ENCODE peak calls at places on chromosome 18, in ten cellular contexts. F is bronchial epithelial cell, B is breast epithelium, X is transverse colon, R is cardiac fibroblast, Q is BJ, C is lung, W is neural crest cell, N is endothelial cell, Y is ovary. O is an unnamed sample.
A peak's percentile ranks its signal among the peaks of the same experiment; 100 is the strongest.

GRCh38 chr18:45059695-45060094 is 379.0 kb downstream of the SETBP1 start:
- DNase-seq in Y (no peak), Q (peak; percentile 44), F (peak; percentile 90), W (no peak), R (peak; percentile 45), N (no peak), B (no peak), C (no peak), X (no peak), O (no peak)

GRCh38 chr18:993560-993959 is 88.9 kb downstream of the ADCYAP1 start:
- DNase-seq in N (no peak), B (no peak), Y (no peak), X (no peak), C (no peak), R (no peak), W (no peak), Q (no peak), F (no peak), O (no peak)

GRCh38 chr18:11808001-11808855 is 43.0 kb upstream of the CHMP1B start:
- DNase-seq in X (no peak), N (no peak), Y (no peak), Q (no peak), W (no peak), C (no peak), B (no peak), F (peak; percentile 89), R (no peak), O (no peak)

GRCh38 chr18:58505181-58505580 is 123.7 kb downstream of the ALPK2 start:
- DNase-seq in Q (no peak), W (no peak), R (no peak), C (no peak), X (no peak), N (no peak), Y (no peak), F (no peak), B (no peak), O (no peak)

GRCh38 chr18:6146309-6146661 is 251.0 kb upstream of the TMEM200C start:
- DNase-seq in Y (no peak), B (no peak), W (no peak), R (no peak), X (no peak), N (no peak), F (no peak), C (no peak), Q (no peak), O (no peak)

GRCh38 chr18:48160622-48161021 is 230.2 kb upstream of the SMAD2 start:
- DNase-seq in X (no peak), R (no peak), W (no peak), Y (no peak), B (no peak), F (no peak), C (no peak), N (no peak), Q (no peak), O (no peak)

GRCh38 chr18:45335644-45336043 is 279.6 kb upstream of the SLC14A2 start:
- DNase-seq in B (peak; percentile 27), X (no peak), Y (no peak), F (peak; percentile 91), W (no peak), R (peak; percentile 6), C (no peak), N (no peak), Q (no peak), O (no peak)

GRCh38 chr18:354003-354402 is 86.2 kb upstream of the THOC1 start:
- DNase-seq in C (no peak), Y (no peak), N (no peak), R (no peak), F (peak; percentile 43), Q (no peak), W (no peak), X (no peak), B (no peak), O (no peak)

GRCh38 chr18:70021043-70021442 is 73.4 kb upstream of the CD226 start:
- DNase-seq in N (no peak), X (no peak), R (no peak), F (no peak), W (no peak), C (no peak), B (no peak), Y (no peak), Q (no peak), O (no peak)

GRCh38 chr18:44915661-44916060 is 235.0 kb downstream of the SETBP1 start:
- DNase-seq in R (no peak), W (no peak), Y (no peak), C (no peak), B (no peak), Q (no peak), N (no peak), F (peak; percentile 21), X (no peak), O (no peak)

GRCh38 chr18:36322408-36322728 is 24.9 kb downstream of the FHOD3 start:
- DNase-seq in X (no peak), B (no peak), F (no peak), W (no peak), Q (no peak), N (no peak), Y (no peak), C (peak; percentile 22), R (no peak), O (no peak)

GRCh38 chr18:24108621-24109020 is 30.2 kb upstream of the CABYR start:
- DNase-seq in B (no peak), F (no peak), R (no peak), C (no peak), Y (no peak), Q (no peak), X (no peak), W (no peak), N (no peak), O (no peak)

GRCh38 chr18:9055185-9055584 is 47.3 kb upstream of the NDUFV2 start:
- DNase-seq in C (no peak), R (peak; percentile 85), F (peak; percentile 94), N (no peak), X (no peak), Q (peak; percentile 74), B (no peak), Y (no peak), W (no peak), O (no peak)

GRCh38 chr18:57925706-57926105 is 118.3 kb upstream of the NEDD4L start:
- DNase-seq in Y (no peak), B (no peak), X (no peak), F (peak; percentile 91), C (no peak), W (no peak), Q (no peak), R (no peak), N (no peak), O (no peak)

GRCh38 chr18:43589611-43590151 is 312.4 kb upstream of the SYT4 start:
- DNase-seq in B (no peak), X (no peak), R (no peak), W (no peak), Y (no peak), Q (no peak), N (no peak), C (no peak), F (no peak), O (no peak)

GRCh38 chr18:55779711-55780590 is 192.0 kb upstream of the TCF4 start:
- DNase-seq in R (peak; percentile 52), Q (no peak), C (no peak), N (peak; percentile 69), B (no peak), Y (peak; percentile 43), W (peak; percentile 29), F (no peak), X (peak; percentile 7), O (peak; percentile 28)

GRCh38 chr18:69980509-69980908 is 32.8 kb upstream of the CD226 start:
- DNase-seq in B (no peak), F (no peak), Y (no peak), X (no peak), W (no peak), C (no peak), N (no peak), Q (no peak), R (no peak), O (no peak)

GRCh38 chr18:52063923-52064322 is 276.1 kb upstream of the DCC start:
- DNase-seq in Q (no peak), C (no peak), N (no peak), Y (no peak), B (no peak), W (no peak), F (no peak), X (no peak), R (no peak), O (no peak)

GRCh38 chr18:55764382-55764781 is 176.4 kb upstream of the TCF4 start:
- DNase-seq in R (no peak), N (no peak), X (no peak), Q (no peak), F (no peak), W (no peak), C (no peak), Y (no peak), B (no peak), O (no peak)

GRCh38 chr18:3603460-3604259 is 153.7 kb downstream of the TGIF1 start:
- DNase-seq in R (peak; percentile 97), Y (no peak), B (no peak), F (peak; percentile 97), N (peak; percentile 22), X (no peak), W (no peak), Q (peak; percentile 95), C (no peak), O (no peak)
- TF ChIP-seq CTCF in R (no peak), Y (no peak), B (no peak), F (no peak), N (no peak), X (no peak), W (no peak), Q (no peak), C (no peak), O (no peak)

GRCh38 chr18:77197073-77197472 is 52.6 kb upstream of the GALR1 start:
- DNase-seq in Y (no peak), F (no peak), W (no peak), B (no peak), N (no peak), X (no peak), C (no peak), Q (no peak), R (no peak), O (no peak)
- TF ChIP-seq CTCF in Y (no peak), F (no peak), W (peak; percentile 20), B (no peak), N (no peak), X (no peak), C (no peak), Q (peak; percentile 23), R (no peak), O (peak; percentile 18)

DNA sequence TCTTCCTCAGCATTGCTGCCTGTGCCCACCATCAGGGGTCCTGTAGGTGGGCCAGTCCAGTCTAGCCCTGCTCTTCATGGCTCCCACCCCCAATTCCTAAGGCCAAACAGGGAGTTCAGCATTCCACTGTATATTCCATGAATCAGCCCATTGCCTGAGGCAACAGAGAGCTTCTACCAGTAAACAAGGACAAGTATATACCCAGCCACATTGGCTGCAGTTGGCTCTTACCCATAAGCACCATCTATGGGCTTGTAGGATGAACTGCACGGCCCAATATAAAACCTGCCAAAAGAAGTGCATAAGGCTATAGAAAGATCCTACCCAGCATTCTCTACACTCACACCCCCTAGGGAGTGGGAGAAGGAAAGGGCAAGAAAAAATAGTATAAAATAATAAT is 95.1 kb upstream of the SALL3 start:
- DNase-seq in F (peak; percentile 33), Y (no peak), Q (no peak), N (no peak), X (no peak), R (no peak), C (no peak), B (no peak), W (no peak), O (no peak)
- TF ChIP-seq CTCF in F (no peak), Y (no peak), Q (no peak), N (no peak), X (no peak), R (no peak), C (no peak), B (no peak), W (peak; percentile 23), O (peak; percentile 13)

GRCh38 chr18:31610841-31611240 is 19.2 kb downstream of the TTR start:
- DNase-seq in Y (no peak), N (peak; percentile 50), F (peak; percentile 48), B (no peak), X (peak; percentile 42), C (no peak), Q (no peak), W (no peak), R (peak; percentile 15), O (peak; percentile 49)
- TF ChIP-seq CTCF in Y (no peak), N (peak; percentile 41), F (peak; percentile 48), B (no peak), X (peak; percentile 43), C (no peak), Q (no peak), W (peak; percentile 60), R (peak; percentile 13), O (peak; percentile 60)